ENCODE peak calls at places on chromosomes 11 and 22, in nine cellular contexts. One of them, this sample, is unnamed.

GRCh38 chr22:29342577-29343312 is 27.2 kb upstream of the RASL10A start:
- DNase-seq in AG08395: no peak
- DNase-seq in HFFc6: no peak
- DNase-seq in fibroblast of gingiva: no peak
- DNase-seq in amygdala: no peak
- DNase-seq in T-cell: no peak
- DNase-seq in ACHN: no peak
- DNase-seq in iPS DF 6.9: no peak
- DNase-seq in pancreas: peak
- DNase-seq in this sample: no peak

GRCh38 chr11:13042873-13043338 is 33.8 kb downstream of the RASSF10 start:
- DNase-seq in AG08395: no peak
- DNase-seq in HFFc6: no peak
- DNase-seq in fibroblast of gingiva: no peak
- DNase-seq in amygdala: no peak
- DNase-seq in T-cell: no peak
- DNase-seq in ACHN: no peak
- DNase-seq in iPS DF 6.9: no peak
- DNase-seq in pancreas: no peak
- DNase-seq in this sample: no peak

GRCh38 chr11:94553938-94554337 is 10.2 kb downstream of the FUT4 start:
- DNase-seq in AG08395: no peak
- DNase-seq in HFFc6: peak
- DNase-seq in fibroblast of gingiva: no peak
- DNase-seq in amygdala: no peak
- DNase-seq in T-cell: no peak
- DNase-seq in ACHN: no peak
- DNase-seq in iPS DF 6.9: no peak
- DNase-seq in pancreas: no peak
- DNase-seq in this sample: no peak

GRCh38 chr11:73870261-73870660 is 6.4 kb downstream of the COA4 start:
- DNase-seq in AG08395: no peak
- DNase-seq in HFFc6: no peak
- DNase-seq in fibroblast of gingiva: no peak
- DNase-seq in amygdala: no peak
- DNase-seq in T-cell: no peak
- DNase-seq in ACHN: no peak
- DNase-seq in iPS DF 6.9: no peak
- DNase-seq in pancreas: no peak
- DNase-seq in this sample: no peak

GRCh38 chr11:60887531-60887930 is 18.9 kb downstream of the PRPF19 start:
- DNase-seq in AG08395: peak
- DNase-seq in HFFc6: peak
- DNase-seq in fibroblast of gingiva: peak
- DNase-seq in amygdala: peak
- DNase-seq in T-cell: peak
- DNase-seq in ACHN: peak
- DNase-seq in iPS DF 6.9: peak
- DNase-seq in pancreas: no peak
- DNase-seq in this sample: peak

GRCh38 chr11:37812281-37812880 is 1214.3 kb upstream of the RAG2 start:
- DNase-seq in AG08395: no peak
- DNase-seq in HFFc6: no peak
- DNase-seq in fibroblast of gingiva: no peak
- DNase-seq in amygdala: no peak
- DNase-seq in T-cell: no peak
- DNase-seq in ACHN: no peak
- DNase-seq in iPS DF 6.9: no peak
- DNase-seq in pancreas: peak
- DNase-seq in this sample: no peak

GRCh38 chr22:37485006-37485713 is 1.0 kb downstream of the MFNG start:
- DNase-seq in AG08395: no peak
- DNase-seq in HFFc6: no peak
- DNase-seq in fibroblast of gingiva: no peak
- DNase-seq in amygdala: no peak
- DNase-seq in T-cell: peak
- DNase-seq in ACHN: no peak
- DNase-seq in iPS DF 6.9: no peak
- DNase-seq in pancreas: peak
- DNase-seq in this sample: no peak

GRCh38 chr11:43943931-43944751 is 1.7 kb downstream of the C11orf96 start:
- DNase-seq in AG08395: no peak
- DNase-seq in HFFc6: no peak
- DNase-seq in fibroblast of gingiva: no peak
- DNase-seq in amygdala: no peak
- DNase-seq in T-cell: no peak
- DNase-seq in ACHN: no peak
- DNase-seq in iPS DF 6.9: no peak
- DNase-seq in pancreas: peak
- DNase-seq in this sample: no peak

GRCh38 chr11:11288972-11289616 is 64.0 kb downstream of the CSNK2A3 start:
- DNase-seq in AG08395: no peak
- DNase-seq in HFFc6: no peak
- DNase-seq in fibroblast of gingiva: no peak
- DNase-seq in amygdala: no peak
- DNase-seq in T-cell: no peak
- DNase-seq in ACHN: no peak
- DNase-seq in iPS DF 6.9: no peak
- DNase-seq in pancreas: no peak
- DNase-seq in this sample: no peak

GRCh38 chr11:70067591-70068341 is 10.4 kb upstream of the ANO1 start:
- DNase-seq in AG08395: no peak
- DNase-seq in HFFc6: no peak
- DNase-seq in fibroblast of gingiva: no peak
- DNase-seq in amygdala: no peak
- DNase-seq in T-cell: no peak
- DNase-seq in ACHN: no peak
- DNase-seq in iPS DF 6.9: no peak
- DNase-seq in pancreas: no peak
- DNase-seq in this sample: no peak